ENCODE peak calls at places on chromosomes 16 and 17, in eight cellular contexts. B, T, H, V, L, P, I and J are unnamed samples.

GRCh38 chr16:9192746-9193145 is 101.3 kb downstream of the HAPSTR1 start:
- DNase-seq in B (no peak), T (no peak), I (no peak), H (no peak), P (no peak), L (no peak), V (no peak), J (no peak)

GRCh38 chr17:44775136-44775837 is 16.5 kb downstream of the ADAM11 start:
- DNase-seq in H (peak; percentile 97), L (peak; percentile 97), I (peak; percentile 99), T (peak; percentile 99), B (peak; percentile 88), P (peak; percentile 93), V (peak; percentile 99), J (peak; percentile 90)

GRCh38 chr16:53872248-53873221 is 168.6 kb downstream of the FTO start:
- DNase-seq in I (no peak), B (no peak), V (no peak), H (no peak), L (no peak), P (peak; percentile 45), T (no peak), J (no peak)

GRCh38 chr16:914453-914852 is 56.3 kb downstream of the LMF1 start:
- DNase-seq in T (peak; percentile 15), V (no peak), B (no peak), I (no peak), L (no peak), H (no peak), P (no peak), J (peak; percentile 10)

GRCh38 chr17:33519692-33520091 is 226.6 kb upstream of the ASIC2 start:
- DNase-seq in V (no peak), L (no peak), H (no peak), I (no peak), P (no peak), T (no peak), B (no peak), J (no peak)

GRCh38 chr17:78993981-78994671 is 14.4 kb upstream of the LGALS3BP start:
- DNase-seq in T (no peak), I (no peak), B (no peak), H (peak; percentile 14), P (no peak), L (peak; percentile 25), V (no peak), J (no peak)

GRCh38 chr16:87850009-87851006 is 19.0 kb downstream of the SLC7A5 start:
- DNase-seq in V (no peak), B (no peak), T (no peak), P (no peak), L (peak; percentile 66), H (peak; percentile 69), I (peak; percentile 72), J (no peak)

GRCh38 chr17:36602030-36602737 is 801 bp downstream of the MRM1 start:
- DNase-seq in V (peak; percentile 61), P (no peak), L (no peak), B (no peak), I (peak; percentile 32), T (peak; percentile 22), H (no peak), J (no peak)

GRCh38 chr16:15857779-15858560 is 1.1 kb upstream of the MYH11 start:
- DNase-seq in H (peak; percentile 66), I (peak; percentile 49), P (no peak), T (no peak), V (no peak), L (peak; percentile 26), B (no peak), J (no peak)

GRCh38 chr17:79136596-79136995 is 62.0 kb downstream of the ENGASE start:
- DNase-seq in T (no peak), B (no peak), H (no peak), I (no peak), P (no peak), V (no peak), L (no peak), J (no peak)

GRCh38 chr17:67063146-67063545 is 18.8 kb downstream of the CACNG1 start:
- DNase-seq in V (no peak), I (no peak), B (no peak), H (no peak), T (no peak), L (no peak), P (peak; percentile 4), J (no peak)

GRCh38 chr16:49690778-49691177 is 165.1 kb downstream of the ZNF423 start:
- DNase-seq in H (no peak), L (no peak), V (no peak), T (no peak), B (no peak), P (no peak), I (no peak), J (no peak)

GRCh38 chr17:41739661-41740352 is 5.4 kb upstream of the HAP1 start:
- DNase-seq in I (no peak), T (peak; percentile 73), B (no peak), P (no peak), H (no peak), L (no peak), V (no peak), J (peak; percentile 92)

GRCh38 chr17:19546289-19547065 is 12.8 kb downstream of the SLC47A1 start:
- DNase-seq in L (no peak), B (no peak), H (peak; percentile 68), I (peak; percentile 55), V (no peak), P (no peak), T (no peak), J (no peak)

GRCh38 chr17:21453144-21453982 is 77.2 kb downstream of the KCNJ12 start:
- DNase-seq in V (no peak), P (no peak), B (no peak), H (no peak), T (no peak), L (no peak), I (no peak), J (no peak)

GRCh38 chr17:4230142-4230541 is 33.6 kb downstream of the ANKFY1 start:
- DNase-seq in H (peak; percentile 35), L (peak; percentile 35), V (no peak), T (peak; percentile 56), P (peak; percentile 93), I (peak; percentile 34), B (no peak), J (no peak)

GRCh38 chr16:66127459-66128362 is 238.8 kb upstream of the CDH5 start:
- DNase-seq in I (no peak), B (no peak), P (no peak), V (no peak), H (no peak), L (peak; percentile 35), T (no peak), J (no peak)

GRCh38 chr16:77890075-77890474 is 101.7 kb downstream of the VAT1L start:
- DNase-seq in B (no peak), V (no peak), P (no peak), H (no peak), T (no peak), L (no peak), I (no peak), J (no peak)
- H3K27ac ChIP-seq in B (no peak overlapping the region), V (no peak overlapping the region), P (no peak overlapping the region), H (no peak overlapping the region), T (no peak overlapping the region), L (no peak overlapping the region), I (no peak overlapping the region), J (no peak overlapping the region)

DNA sequence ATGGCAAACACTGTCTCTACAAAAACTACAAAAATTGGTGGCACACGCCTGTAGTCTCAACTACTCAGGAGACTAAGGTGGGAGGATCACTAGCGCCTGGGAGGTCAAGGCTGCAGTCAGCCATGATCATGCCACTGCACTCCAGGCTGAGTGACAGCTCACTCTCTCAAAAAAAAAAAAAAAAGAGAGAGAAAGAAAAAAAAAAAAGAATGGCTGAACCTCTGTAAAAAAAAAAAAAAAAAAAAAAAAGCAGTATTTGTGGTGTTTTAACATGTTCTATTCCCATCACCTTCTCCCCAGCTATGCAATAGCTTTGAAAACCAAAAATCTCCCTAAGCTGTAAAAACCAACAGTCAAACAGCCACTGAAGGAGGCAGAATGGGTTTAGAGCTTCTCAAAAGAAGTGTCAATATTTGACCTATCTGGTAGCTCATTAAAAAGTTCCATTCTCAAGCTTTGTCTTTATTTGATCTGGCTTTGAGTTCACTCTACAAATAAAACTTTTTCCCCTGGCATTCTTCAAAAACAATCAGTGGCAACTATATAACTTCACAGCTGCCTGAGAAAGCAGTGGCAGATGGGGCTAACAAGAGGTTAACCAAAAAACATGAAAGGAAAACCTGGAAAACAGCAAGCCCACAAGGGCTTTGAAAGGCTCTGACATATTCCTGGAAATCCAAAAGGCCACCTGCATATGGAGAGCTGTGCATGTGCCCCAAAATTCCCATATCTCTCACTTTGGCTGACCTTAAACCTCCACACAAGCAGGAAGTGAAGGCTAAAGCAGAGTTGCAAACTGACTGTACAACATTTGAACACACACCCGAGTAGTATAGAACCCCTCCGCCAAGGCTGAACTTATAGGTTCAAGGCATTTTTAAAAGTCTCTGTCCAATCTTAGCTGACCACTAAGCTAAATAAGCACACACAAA is 36.0 kb downstream of the USP32 start:
- DNase-seq in L (no peak), B (no peak), T (peak; percentile 39), P (no peak), H (no peak), I (no peak), V (no peak), J (no peak)
- H3K27ac ChIP-seq in L (no peak overlapping the region), B (no peak overlapping the region), T (peak overlapping the region; percentile 52), P (no peak overlapping the region), H (no peak overlapping the region), I (no peak overlapping the region), V (no peak overlapping the region), J (no peak overlapping the region)

DNA sequence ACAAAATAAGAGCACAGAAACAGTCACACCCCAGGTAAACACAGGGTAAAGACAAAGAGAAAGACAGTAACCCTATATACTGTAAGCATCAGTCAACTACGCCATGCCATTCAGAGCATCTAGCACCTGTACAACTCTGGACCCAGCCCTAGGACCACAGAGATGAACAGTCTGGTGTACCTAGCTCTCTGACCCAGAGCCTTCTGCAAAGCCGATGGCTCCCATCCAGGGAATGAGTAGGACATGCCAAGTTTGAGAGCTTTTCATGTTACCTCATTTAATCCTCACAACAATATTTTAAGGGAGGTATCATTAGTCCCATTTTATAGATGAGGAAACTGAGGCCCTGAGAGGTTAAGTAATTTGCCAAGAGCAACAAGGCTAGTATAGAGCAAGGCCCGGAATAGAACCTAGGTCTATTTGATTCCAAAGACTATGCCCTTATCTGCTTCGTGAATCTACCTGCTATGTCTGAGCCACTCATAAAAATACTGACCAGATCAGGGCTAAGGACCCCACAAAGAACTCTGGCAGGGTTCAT is 3.4 kb downstream of the LYRM9 start:
- DNase-seq in T (no peak), H (no peak), V (no peak), L (no peak), I (no peak), P (no peak), B (no peak), J (no peak)
- H3K27ac ChIP-seq in T (no peak overlapping the region), H (no peak overlapping the region), V (no peak overlapping the region), L (peak overlapping the region; percentile 24), I (no peak overlapping the region), P (no peak overlapping the region), B (no peak overlapping the region), J (no peak overlapping the region)

DNA sequence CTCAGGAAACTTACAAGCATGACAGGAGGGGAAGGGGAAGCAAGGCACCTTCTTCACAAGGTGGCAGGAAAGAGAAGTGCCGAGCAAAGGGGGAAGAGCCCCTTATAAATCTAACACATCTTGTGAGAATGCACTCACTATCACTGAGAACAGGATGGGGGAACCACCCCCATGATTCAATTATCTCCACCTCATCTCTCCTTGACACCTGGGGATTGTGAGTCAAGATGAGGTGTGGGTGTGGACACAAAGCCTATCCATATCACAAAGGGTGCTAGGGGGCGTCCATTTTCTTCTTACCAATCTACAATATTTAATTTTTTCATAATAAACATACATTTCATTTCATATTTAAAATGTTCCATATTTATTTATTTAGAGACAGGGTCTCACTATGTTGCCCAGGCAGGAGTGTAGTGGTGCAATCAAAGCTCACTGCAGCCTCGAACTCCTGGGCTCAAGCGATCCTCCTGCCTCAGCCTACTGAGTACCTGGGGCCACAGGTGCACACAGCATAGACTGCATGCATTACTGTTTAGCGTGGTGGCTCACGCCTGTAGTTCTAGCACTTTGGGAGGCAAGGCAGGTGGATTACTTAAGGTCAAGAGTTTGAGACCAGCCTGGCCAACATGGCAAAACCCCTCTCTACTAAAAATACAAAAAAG is 26.5 kb upstream of the FAAP100 start:
- DNase-seq in V (no peak), P (no peak), H (no peak), B (no peak), L (no peak), I (no peak), T (no peak), J (no peak)
- H3K27ac ChIP-seq in V (peak overlapping the region; percentile 92), P (no peak overlapping the region), H (no peak overlapping the region), B (no peak overlapping the region), L (no peak overlapping the region), I (no peak overlapping the region), T (no peak overlapping the region), J (no peak overlapping the region)